ENCODE peak calls at places on chromosomes 4 and X, in four cellular contexts. One of them, this sample, is unnamed.

GRCh38 chr4:121219222-121219621 is 55.1 kb upstream of the TNIP3 start:
- DNase-seq in Panc1: no peak
- DNase-seq in heart left ventricle: no peak
- DNase-seq in fibroblast of lung: peak; percentile 74
- DNase-seq in this sample: no peak

GRCh38 chr4:11418610-11419009 is 10.1 kb downstream of the HS3ST1 start:
- DNase-seq in Panc1: no peak
- DNase-seq in heart left ventricle: no peak
- DNase-seq in fibroblast of lung: peak; percentile 6
- DNase-seq in this sample: no peak

GRCh38 chrX:104165894-104166734 is at the start of gene FAM199X:
- DNase-seq in Panc1: peak; percentile 55
- DNase-seq in heart left ventricle: peak; percentile 89
- DNase-seq in fibroblast of lung: peak; percentile 84
- DNase-seq in this sample: peak; percentile 93

GRCh38 chrX:48911407-48912182 is at the start of gene SLC35A2:
- DNase-seq in Panc1: no peak
- DNase-seq in heart left ventricle: peak; percentile 83
- DNase-seq in fibroblast of lung: peak; percentile 63
- DNase-seq in this sample: peak; percentile 81

GRCh38 chr4:1351854-1352633 is 5.0 kb downstream of the UVSSA start:
- DNase-seq in Panc1: peak; percentile 54
- DNase-seq in heart left ventricle: peak; percentile 75
- DNase-seq in fibroblast of lung: peak; percentile 72
- DNase-seq in this sample: peak; percentile 87

GRCh38 chr4:176664964-176665363 is 127.8 kb downstream of the VEGFC start:
- DNase-seq in Panc1: no peak
- DNase-seq in heart left ventricle: no peak
- DNase-seq in fibroblast of lung: no peak
- DNase-seq in this sample: no peak

GRCh38 chr4:149884046-149884445 is 68.4 kb upstream of the IQCM start:
- DNase-seq in Panc1: no peak
- DNase-seq in heart left ventricle: peak; percentile 14
- DNase-seq in fibroblast of lung: peak; percentile 29
- DNase-seq in this sample: peak; percentile 72

GRCh38 chr4:47744253-47744652 is 93.6 kb downstream of the CORIN start:
- DNase-seq in Panc1: no peak
- DNase-seq in heart left ventricle: no peak
- DNase-seq in fibroblast of lung: no peak
- DNase-seq in this sample: no peak

GRCh38 chrX:108309144-108309543 is 129.1 kb downstream of the COL4A6 start:
- DNase-seq in Panc1: no peak
- DNase-seq in heart left ventricle: no peak
- DNase-seq in fibroblast of lung: peak; percentile 50
- DNase-seq in this sample: no peak

GRCh38 chr4:1290165-1290977 is 680 bp downstream of the MAEA start:
- DNase-seq in Panc1: no peak
- DNase-seq in heart left ventricle: no peak
- DNase-seq in fibroblast of lung: no peak
- DNase-seq in this sample: peak; percentile 68

GRCh38 chr4:122777846-122778501 is 45.5 kb downstream of the BBS12 start:
- DNase-seq in Panc1: no peak
- DNase-seq in heart left ventricle: no peak
- DNase-seq in fibroblast of lung: peak; percentile 89
- DNase-seq in this sample: peak; percentile 91

GRCh38 chrX:153209347-153209746 is 30.3 kb downstream of the MAGEA1 start:
- DNase-seq in Panc1: no peak
- DNase-seq in heart left ventricle: no peak
- DNase-seq in fibroblast of lung: peak; percentile 13
- DNase-seq in this sample: no peak

GRCh38 chr4:108171541-108172230 is 3.0 kb upstream of the LEF1 start:
- DNase-seq in Panc1: no peak
- DNase-seq in heart left ventricle: peak; percentile 10
- DNase-seq in fibroblast of lung: no peak
- DNase-seq in this sample: no peak

GRCh38 chr4:4985844-4986243 is 33.4 kb downstream of the CYTL1 start:
- DNase-seq in Panc1: no peak
- DNase-seq in heart left ventricle: no peak
- DNase-seq in fibroblast of lung: no peak
- DNase-seq in this sample: peak; percentile 52

GRCh38 chr4:151859646-151860045 is 98.8 kb upstream of the GATB start:
- DNase-seq in Panc1: no peak
- DNase-seq in heart left ventricle: no peak
- DNase-seq in fibroblast of lung: no peak
- DNase-seq in this sample: no peak

GRCh38 chr4:5720980-5721379 is 10.0 kb downstream of the EVC start:
- DNase-seq in Panc1: no peak
- DNase-seq in heart left ventricle: no peak
- DNase-seq in fibroblast of lung: no peak
- DNase-seq in this sample: no peak

GRCh38 chr4:87589531-87589930 is 18.8 kb upstream of the DSPP start:
- DNase-seq in Panc1: no peak
- DNase-seq in heart left ventricle: no peak
- DNase-seq in fibroblast of lung: peak; percentile 96
- DNase-seq in this sample: peak; percentile 93

GRCh38 chr4:144754562-144755410 is 108.8 kb downstream of the HHIP start:
- DNase-seq in Panc1: no peak
- DNase-seq in heart left ventricle: no peak
- DNase-seq in fibroblast of lung: peak; percentile 58
- DNase-seq in this sample: peak; percentile 57

GRCh38 chrX:27583976-27584375 is 6.2 kb upstream of the DCAF8L2 start:
- DNase-seq in Panc1: no peak
- DNase-seq in heart left ventricle: no peak
- DNase-seq in fibroblast of lung: peak; percentile 37
- DNase-seq in this sample: no peak

GRCh38 chr4:152705918-152706317 is 26.1 kb upstream of the TMEM154 start:
- DNase-seq in Panc1: no peak
- DNase-seq in heart left ventricle: no peak
- DNase-seq in fibroblast of lung: no peak
- DNase-seq in this sample: no peak

GRCh38 chrX:41090568-41091238 is 5.5 kb downstream of the USP9X start:
- DNase-seq in Panc1: no peak
- DNase-seq in heart left ventricle: no peak
- DNase-seq in fibroblast of lung: no peak
- DNase-seq in this sample: peak; percentile 47

GRCh38 chrX:105695451-105695850 is 126.9 kb upstream of the NRK start:
- DNase-seq in Panc1: no peak
- DNase-seq in heart left ventricle: no peak
- DNase-seq in fibroblast of lung: peak; percentile 57
- DNase-seq in this sample: no peak

GRCh38 chr4:48388504-48389154 is 47.3 kb downstream of the SLAIN2 start:
- DNase-seq in Panc1: no peak
- DNase-seq in heart left ventricle: no peak
- DNase-seq in fibroblast of lung: peak; percentile 47
- DNase-seq in this sample: peak; percentile 82

GRCh38 chr4:188403272-188403671 is 264.0 kb downstream of the TRIML1 start:
- DNase-seq in Panc1: no peak
- DNase-seq in heart left ventricle: no peak
- DNase-seq in fibroblast of lung: no peak
- DNase-seq in this sample: no peak

GRCh38 chr4:39892988-39893692 is 84.6 kb downstream of the PDS5A start:
- DNase-seq in Panc1: no peak
- DNase-seq in heart left ventricle: no peak
- DNase-seq in fibroblast of lung: no peak
- DNase-seq in this sample: no peak

GRCh38 chr4:6378493-6379445 is 93.6 kb downstream of the PPP2R2C start:
- DNase-seq in Panc1: no peak
- DNase-seq in heart left ventricle: no peak
- DNase-seq in fibroblast of lung: no peak
- DNase-seq in this sample: no peak

GRCh38 chrX:115652221-115652620 is 91.2 kb downstream of the PLS3 start:
- DNase-seq in Panc1: no peak
- DNase-seq in heart left ventricle: no peak
- DNase-seq in fibroblast of lung: no peak
- DNase-seq in this sample: no peak

GRCh38 chr4:612052-612748 is 13.2 kb upstream of the PDE6B start:
- DNase-seq in Panc1: no peak
- DNase-seq in heart left ventricle: no peak
- DNase-seq in fibroblast of lung: no peak
- DNase-seq in this sample: no peak

GRCh38 chr4:40265910-40266274 is 69.1 kb downstream of the RHOH start:
- DNase-seq in Panc1: no peak
- DNase-seq in heart left ventricle: no peak
- DNase-seq in fibroblast of lung: no peak
- DNase-seq in this sample: no peak

GRCh38 chrX:9878141-9878875 is 88.8 kb upstream of the CLDN34 start:
- DNase-seq in Panc1: no peak
- DNase-seq in heart left ventricle: no peak
- DNase-seq in fibroblast of lung: no peak
- DNase-seq in this sample: no peak

GRCh38 chr4:108181704-108182103 is 13.0 kb upstream of the LEF1 start:
- DNase-seq in Panc1: no peak
- DNase-seq in heart left ventricle: no peak
- DNase-seq in fibroblast of lung: no peak
- DNase-seq in this sample: no peak

GRCh38 chr4:102675142-102675541 is 85.6 kb downstream of the MANBA start:
- DNase-seq in Panc1: no peak
- DNase-seq in heart left ventricle: no peak
- DNase-seq in fibroblast of lung: no peak
- DNase-seq in this sample: no peak

GRCh38 chr4:151822331-151822730 is 61.5 kb upstream of the GATB start:
- DNase-seq in Panc1: no peak
- DNase-seq in heart left ventricle: no peak
- DNase-seq in fibroblast of lung: no peak
- DNase-seq in this sample: peak; percentile 53

GRCh38 chr4:70901607-70901983 is 574 bp upstream of the MOB1B start:
- DNase-seq in Panc1: no peak
- DNase-seq in heart left ventricle: no peak
- DNase-seq in fibroblast of lung: no peak
- DNase-seq in this sample: no peak

DNA sequence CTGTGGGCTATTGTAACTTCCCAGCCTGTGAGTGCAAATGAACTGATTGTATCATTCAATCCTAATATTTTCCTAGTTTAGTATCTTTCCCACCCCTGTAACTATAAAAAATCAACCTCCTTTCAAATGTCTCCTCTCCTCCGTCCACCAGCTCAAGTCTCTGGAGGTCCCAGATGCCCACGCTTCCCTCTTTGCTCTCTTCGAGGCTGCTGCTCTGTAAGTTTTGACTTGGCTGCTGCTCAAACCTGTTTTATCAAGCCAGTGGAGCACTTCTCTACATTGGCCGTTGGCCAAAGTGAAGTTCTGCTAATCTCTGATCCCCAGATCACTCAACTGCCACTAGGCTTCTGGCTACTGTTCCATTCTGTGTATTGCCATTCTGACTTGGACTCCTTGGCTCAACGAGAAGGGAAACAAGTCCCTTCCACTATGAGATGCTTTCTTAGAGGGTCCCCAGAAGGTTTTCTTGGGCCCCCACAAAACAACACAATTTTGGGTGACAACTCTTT is 60.7 kb upstream of the RAPGEF2 start:
- DNase-seq in Panc1: no peak
- DNase-seq in heart left ventricle: peak; percentile 36
- DNase-seq in fibroblast of lung: no peak
- DNase-seq in this sample: no peak
- H3K4me3 ChIP-seq in Panc1: no peak overlapping the region
- H3K4me3 ChIP-seq in heart left ventricle: no peak overlapping the region
- H3K4me3 ChIP-seq in fibroblast of lung: no peak overlapping the region
- H3K4me3 ChIP-seq in this sample: no peak overlapping the region

GRCh38 chr4:80226091-80226490 is 28.8 kb downstream of the PRDM8 start:
- DNase-seq in Panc1: no peak
- DNase-seq in heart left ventricle: no peak
- DNase-seq in fibroblast of lung: peak; percentile 39
- DNase-seq in this sample: peak; percentile 71
- H3K4me1 ChIP-seq in Panc1: no peaks in the 10 kb centered on the region
- H3K4me1 ChIP-seq in heart left ventricle: no peaks in the 10 kb centered on the region
- H3K4me1 ChIP-seq in fibroblast of lung: peaks cover 3% of the 10 kb centered on the region
- H3K4me1 ChIP-seq in this sample: peaks cover 18% of the 10 kb centered on the region

DNA sequence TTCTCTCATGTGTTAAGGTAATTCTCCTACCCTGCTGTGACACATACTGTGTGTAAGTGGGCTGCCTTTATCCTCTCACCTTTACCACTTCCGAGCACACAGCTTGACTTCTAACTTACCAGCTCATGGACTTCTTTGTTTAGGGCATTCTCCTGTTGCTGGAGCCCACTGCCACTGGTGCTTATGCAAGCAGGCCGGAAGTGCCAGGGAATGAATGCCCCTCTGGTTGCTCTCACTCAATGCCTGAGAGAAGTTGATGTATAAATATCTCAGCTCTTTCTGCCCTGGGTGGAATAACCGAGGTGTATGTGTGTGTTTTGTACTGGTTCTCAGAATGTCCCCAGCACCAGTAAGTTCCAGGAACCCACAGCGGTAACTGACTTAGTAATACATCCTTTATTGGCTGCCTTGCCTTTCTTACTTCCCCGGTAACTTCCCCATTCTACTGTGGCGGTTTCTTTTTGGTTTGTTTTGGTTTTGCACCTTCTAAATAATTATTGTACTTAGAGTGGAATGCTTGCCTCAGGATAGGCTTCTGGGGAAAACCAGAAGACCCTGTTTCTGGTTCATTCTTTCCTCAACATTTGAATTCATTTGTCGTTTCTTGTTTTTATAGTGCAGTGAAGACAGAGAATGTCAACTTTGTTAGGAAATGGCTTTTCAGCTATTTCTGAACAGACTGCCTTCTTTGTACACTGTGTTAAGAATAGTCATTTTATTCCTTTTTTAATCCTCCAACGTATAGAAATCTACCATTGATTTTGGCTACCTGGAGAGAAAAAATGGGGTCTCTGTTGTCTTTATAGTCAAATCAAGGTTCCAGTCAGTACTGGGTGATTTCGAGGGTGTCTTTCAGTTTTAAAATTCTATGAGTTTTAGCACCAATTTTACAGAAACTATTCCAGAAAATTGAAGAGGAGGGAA is 45.4 kb downstream of the CXorf58 start:
- DNase-seq in Panc1: no peak
- DNase-seq in heart left ventricle: no peak
- DNase-seq in fibroblast of lung: no peak
- DNase-seq in this sample: no peak
- H3K4me3 ChIP-seq in Panc1: peak overlapping the region; percentile 4
- H3K4me3 ChIP-seq in heart left ventricle: no peak overlapping the region
- H3K4me3 ChIP-seq in fibroblast of lung: no peak overlapping the region
- H3K4me3 ChIP-seq in this sample: no peak overlapping the region

GRCh38 chrX:18042776-18043175 is 177.9 kb downstream of the BEND2 start:
- DNase-seq in Panc1: no peak
- DNase-seq in heart left ventricle: no peak
- DNase-seq in fibroblast of lung: no peak
- DNase-seq in this sample: no peak

GRCh38 chrX:18041656-18042055 is 179.0 kb downstream of the BEND2 start:
- DNase-seq in Panc1: no peak
- DNase-seq in heart left ventricle: no peak
- DNase-seq in fibroblast of lung: no peak
- DNase-seq in this sample: no peak

DNA sequence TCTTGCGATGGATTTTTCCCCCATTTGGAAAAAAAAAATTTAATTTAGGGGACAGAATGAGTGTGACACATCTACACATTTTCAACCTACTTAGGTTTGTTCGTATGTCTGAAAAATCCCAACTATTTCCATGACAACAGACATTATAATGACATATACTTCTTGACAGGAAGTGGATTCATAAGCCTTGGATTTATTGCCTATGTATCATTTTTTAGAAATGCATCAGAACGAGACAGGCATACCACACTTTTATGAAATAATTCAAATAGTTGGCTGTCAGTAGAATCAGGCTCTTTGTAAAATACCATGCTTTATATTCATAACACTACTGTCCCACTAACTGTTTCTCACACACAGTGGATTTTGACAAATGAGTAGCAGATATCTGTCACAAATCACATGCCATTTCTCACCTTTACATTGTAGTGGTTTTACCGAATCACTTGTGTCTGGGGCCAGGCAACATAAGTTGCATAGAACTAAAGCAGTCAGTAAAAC is 173.2 kb downstream of the BEND2 start:
- DNase-seq in Panc1: no peak
- DNase-seq in heart left ventricle: no peak
- DNase-seq in fibroblast of lung: no peak
- DNase-seq in this sample: no peak
- H3K4me1 ChIP-seq in Panc1: no peaks in the 10 kb centered on the region
- H3K4me1 ChIP-seq in heart left ventricle: no peaks in the 10 kb centered on the region
- H3K4me1 ChIP-seq in fibroblast of lung: no peaks in the 10 kb centered on the region
- H3K4me1 ChIP-seq in this sample: no peaks in the 10 kb centered on the region

This sample was measured in GM23248.